ENCODE peak calls at places on chromosomes 5 and 9, in four cellular contexts. X is BJ, E is mucosa of descending colon, G is fibroblast of pulmonary artery. K is an unnamed sample.

GRCh38 chr5:31361906-31362900 is 168.7 kb downstream of the CDH6 start:
- DNase-seq in G (peak), E (no peak), X (no peak), K (no peak)

GRCh38 chr5:155539958-155540595 is 526.5 kb downstream of the KIF4B start:
- DNase-seq in E (no peak), X (no peak), G (no peak), K (no peak)

GRCh38 chr5:125485003-125485641 is 738.7 kb upstream of the ZNF608 start:
- DNase-seq in G (peak), E (peak), X (peak), K (peak)

GRCh38 chr5:175831507-175831906 is 39.9 kb upstream of the CPLX2 start:
- DNase-seq in X (no peak), E (no peak), G (no peak), K (no peak)

GRCh38 chr5:86864022-86864421 is 246.3 kb downstream of the COX7C start:
- DNase-seq in E (no peak), G (no peak), X (no peak), K (no peak)

GRCh38 chr9:98368366-98369065 is 113.1 kb upstream of the TBC1D2 start:
- DNase-seq in G (peak), X (no peak), E (no peak), K (no peak)

GRCh38 chr9:116002624-116003023 is 151.0 kb upstream of the PAPPA start:
- DNase-seq in E (no peak), X (no peak), G (peak), K (peak)

GRCh38 chr9:112115955-112116354 is 59.1 kb downstream of the SUSD1 start:
- DNase-seq in G (no peak), E (no peak), X (no peak), K (no peak)

GRCh38 chr5:151925396-151925750 is 722 bp upstream of the GLRA1 start:
- DNase-seq in X (no peak), G (no peak), E (no peak), K (no peak)

GRCh38 chr5:39580702-39581498 is 156.1 kb upstream of the DAB2 start:
- DNase-seq in E (no peak), X (peak), G (peak), K (no peak)

GRCh38 chr9:106745457-106745856 is 117.5 kb upstream of the ZNF462 start:
- DNase-seq in E (no peak), G (peak), X (no peak), K (no peak)

GRCh38 chr9:134928796-134929559 is 11.3 kb upstream of the FCN1 start:
- DNase-seq in X (no peak), E (peak), G (no peak), K (no peak)

DNA sequence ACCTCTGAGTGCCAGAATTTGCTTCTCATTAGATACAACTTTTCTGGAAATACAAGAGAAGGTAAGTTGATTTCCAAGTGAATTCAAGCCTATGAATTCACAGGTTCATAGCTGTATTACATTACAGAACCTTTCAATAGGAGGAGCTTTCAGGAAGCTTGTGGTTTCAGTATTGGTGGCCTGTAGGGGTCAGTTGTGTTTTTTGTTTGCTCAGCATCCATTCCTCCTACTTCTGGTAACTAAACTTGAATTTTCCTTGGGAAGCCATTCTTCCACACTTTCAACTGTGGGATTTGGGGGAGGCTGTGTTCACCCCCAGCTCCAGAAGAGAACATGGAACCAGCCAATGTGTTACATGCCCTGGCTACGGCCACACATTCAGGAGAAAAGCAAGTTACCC is 5.6 kb upstream of the CYSTM1 start:
- DNase-seq in E (no peak), G (peak), X (no peak), K (no peak)
- TF ChIP-seq CTCF in E (no peak), G (peak), X (peak), K (peak)

DNA sequence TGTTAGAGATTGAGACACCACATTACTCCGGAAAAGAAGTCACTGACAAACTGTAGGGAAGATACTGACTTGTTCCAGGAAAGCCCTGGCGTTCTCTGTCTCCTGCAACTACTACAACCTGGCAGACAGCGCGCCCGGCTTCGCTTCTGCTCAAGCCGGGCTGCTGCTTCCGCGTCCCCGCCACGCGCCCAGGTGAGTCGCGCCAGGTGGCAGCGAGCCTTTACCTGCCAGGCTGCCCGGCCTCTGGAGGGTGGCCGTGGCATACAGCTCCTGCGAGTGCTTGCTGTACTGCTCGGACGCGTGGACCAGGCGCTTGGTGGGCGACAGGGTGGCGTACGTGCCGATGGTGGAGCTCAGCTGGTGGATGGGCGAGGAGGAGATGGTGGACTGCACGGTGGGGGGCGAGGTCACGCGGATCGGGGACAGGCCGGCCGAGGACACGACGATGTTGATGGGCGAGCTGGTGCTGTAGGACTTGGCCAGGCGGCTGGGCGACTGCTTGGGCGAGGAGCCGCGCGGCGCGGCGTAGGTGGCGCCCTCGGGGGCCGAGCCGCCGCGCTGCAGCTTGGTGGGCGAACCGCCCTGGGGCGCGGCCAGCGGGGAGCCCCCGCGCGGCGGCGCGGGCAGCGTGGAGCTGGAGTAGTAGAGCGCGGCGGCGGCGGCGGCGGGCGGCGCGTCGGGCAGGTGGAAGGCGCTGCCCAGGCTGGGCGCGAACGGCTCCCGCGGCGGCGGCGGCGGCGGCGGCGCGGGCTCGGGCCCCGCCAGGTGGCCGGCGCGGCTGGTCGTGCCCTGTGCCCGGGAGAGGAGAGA is 519.6 kb downstream of the CTNND2 start:
- DNase-seq in E (peak), X (no peak), G (no peak), K (no peak)
- H3K4me3 ChIP-seq in E (no peak), X (no peak), G (no peak), K (no peak)

GRCh38 chr9:2620876-2621677 is 510 bp upstream of the VLDLR start:
- DNase-seq in G (peak), E (peak), X (peak), K (no peak)
- TF ChIP-seq CTCF in G (peak), E (no peak), X (peak), K (peak)

GRCh38 chr9:129774791-129775149 is 21.9 kb upstream of the PTGES start:
- DNase-seq in E (no peak), G (no peak), X (no peak), K (no peak)
- H3K4me3 ChIP-seq in E (no peak), G (no peak), X (no peak), K (no peak)

GRCh38 chr9:33469891-33470290 is 3.8 kb downstream of the NOL6 start:
- DNase-seq in G (no peak), X (no peak), E (no peak), K (no peak)

GRCh38 chr9:33468797-33469621 is 4.7 kb downstream of the NOL6 start:
- DNase-seq in X (no peak), G (no peak), E (no peak), K (no peak)

GRCh38 chr9:33473216-33473615 is 508 bp downstream of the NOL6 start:
- DNase-seq in E (no peak), X (no peak), G (no peak), K (no peak)

GRCh38 chr9:33472171-33472920 is 1.4 kb downstream of the NOL6 start:
- DNase-seq in G (no peak), E (no peak), X (no peak), K (no peak)

DNA sequence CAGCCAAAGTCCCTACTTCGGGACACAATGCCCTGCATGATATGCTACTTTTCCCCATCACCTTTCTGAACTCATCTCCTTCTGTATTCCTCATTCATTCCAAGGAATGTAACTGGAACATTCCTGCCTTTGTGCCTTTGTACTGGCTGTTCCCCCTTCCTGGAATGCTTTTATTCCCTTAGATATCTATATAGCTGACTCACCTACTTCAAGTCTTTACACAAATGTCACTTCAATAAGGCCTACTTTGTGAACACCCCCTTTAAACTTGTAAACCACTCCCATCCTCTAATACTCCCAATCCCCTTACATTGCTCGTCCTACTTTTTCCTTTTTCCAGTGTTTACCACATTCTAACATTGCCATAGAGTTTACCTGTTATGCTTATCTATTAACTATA is 2.4 kb downstream of the NOL6 start:
- DNase-seq in X (no peak), G (no peak), E (no peak), K (no peak)
- TF ChIP-seq CTCF in X (no peak), G (no peak), E (no peak), K (no peak)

DNA sequence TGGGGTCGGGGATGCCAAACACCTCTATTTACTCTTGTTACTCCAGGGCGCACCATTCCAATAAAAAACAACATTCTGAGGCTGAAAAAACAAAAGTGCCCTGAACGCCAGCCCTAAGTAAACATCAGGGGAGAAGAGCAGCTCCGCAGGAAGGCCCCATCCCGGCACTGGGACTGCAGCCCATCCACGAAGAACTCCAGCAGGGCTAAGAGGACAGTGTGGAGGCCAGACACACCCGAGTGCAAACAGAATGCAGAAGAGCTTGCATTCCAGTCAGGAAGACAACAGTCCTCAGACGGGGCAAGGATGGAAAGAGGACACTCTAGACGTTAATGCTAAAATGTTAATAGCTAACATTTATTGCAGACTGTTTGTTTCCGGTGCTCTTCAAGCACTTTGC is 33.0 kb downstream of the FAM240B start:
- DNase-seq in X (no peak), E (no peak), G (no peak), K (no peak)
- H3K4me3 ChIP-seq in X (no peak), E (no peak), G (no peak), K (peak)